ENCODE peak calls at places on chromosomes 1 and 21, in eight cellular contexts. L is mammary epithelial cell; Z is tibial nerve; J is Peyer's patch; A is upper lobe of right lung; M is left ventricle myocardium inferior; N is CD8-positive, alpha-beta T cell; H is PC-3. P is an unnamed sample.

GRCh38 chr1:202279806-202280205 is 61.9 kb downstream of the UBE2T start:
- DNase-seq in A (no peak), N (no peak), J (no peak), H (peak; percentile 9), L (no peak), Z (no peak), M (no peak), P (no peak)

GRCh38 chr1:237059244-237059643 is 17.3 kb downstream of the RYR2 start:
- DNase-seq in A (no peak), N (no peak), L (no peak), J (no peak), M (no peak), Z (no peak), H (no peak), P (no peak)

GRCh38 chr1:4698911-4699310 is 44.5 kb downstream of the AJAP1 start:
- DNase-seq in N (no peak), Z (no peak), M (no peak), L (no peak), J (no peak), H (no peak), A (no peak), P (no peak)

GRCh38 chr1:9900142-9901043 is 9.7 kb downstream of the CTNNBIP1 start:
- DNase-seq in L (no peak), A (peak; percentile 90), Z (peak; percentile 41), M (peak; percentile 79), J (peak; percentile 80), N (no peak), H (no peak), P (no peak)

GRCh38 chr1:91684599-91685196 is 184.0 kb downstream of the CDC7 start:
- DNase-seq in Z (no peak), M (no peak), J (no peak), H (no peak), L (no peak), A (no peak), N (peak; percentile 1), P (no peak)

GRCh38 chr21:45575304-45575992 is 33.2 kb upstream of the SLC19A1 start:
- DNase-seq in L (no peak), N (no peak), A (peak; percentile 53), H (no peak), J (peak; percentile 34), Z (no peak), M (peak; percentile 4), P (no peak)

GRCh38 chr1:168465942-168466702 is 77.7 kb downstream of the XCL2 start:
- DNase-seq in L (peak; percentile 71), A (no peak), N (no peak), M (peak; percentile 23), H (peak; percentile 76), Z (no peak), J (peak; percentile 75), P (peak; percentile 67)

GRCh38 chr1:209873067-209873810 is 45.5 kb downstream of the UTP25 start:
- DNase-seq in M (no peak), L (peak; percentile 93), A (no peak), H (peak; percentile 68), N (no peak), J (no peak), Z (no peak), P (no peak)

GRCh38 chr1:236914375-236914774 is 89.9 kb downstream of the MT1HL1 start:
- DNase-seq in Z (no peak), H (no peak), J (no peak), M (no peak), A (no peak), N (no peak), L (no peak), P (no peak)

GRCh38 chr1:217137210-217137871 is 414.1 kb upstream of the ESRRG start:
- DNase-seq in N (no peak), L (no peak), J (no peak), A (no peak), M (no peak), H (no peak), Z (no peak), P (no peak)

GRCh38 chr1:93770640-93771039 is 89.0 kb upstream of the BCAR3 start:
- DNase-seq in J (no peak), L (no peak), H (peak; percentile 28), Z (no peak), N (no peak), A (no peak), M (no peak), P (no peak)

GRCh38 chr21:42775891-42776290 is 103.4 kb downstream of the WDR4 start:
- DNase-seq in A (no peak), M (no peak), Z (no peak), H (no peak), J (no peak), L (no peak), N (no peak), P (no peak)

GRCh38 chr1:26913754-26914619 is at the start of gene NR0B2:
- DNase-seq in H (no peak), A (peak; percentile 91), L (no peak), N (no peak), Z (no peak), J (peak; percentile 91), M (peak; percentile 67), P (no peak)

GRCh38 chr21:40936771-40937261 is 89.9 kb upstream of the DSCAM start:
- DNase-seq in A (no peak), M (no peak), J (no peak), H (no peak), Z (no peak), N (no peak), L (peak; percentile 68), P (peak; percentile 77)

GRCh38 chr1:180301135-180301737 is 71.2 kb downstream of the LHX4 start:
- DNase-seq in H (peak; percentile 25), A (no peak), J (no peak), L (peak; percentile 5), N (no peak), Z (no peak), M (no peak), P (no peak)

GRCh38 chr1:150568567-150568966 is 10.8 kb downstream of the MCL1 start:
- DNase-seq in H (no peak), M (no peak), N (no peak), J (no peak), Z (no peak), L (no peak), A (no peak), P (no peak)

GRCh38 chr1:72636636-72637035 is 354.3 kb upstream of the NEGR1 start:
- DNase-seq in M (no peak), N (no peak), Z (no peak), J (no peak), H (no peak), A (no peak), L (no peak), P (no peak)

GRCh38 chr21:34129039-34129891 is 55.9 kb downstream of the MRPS6 start:
- DNase-seq in N (peak; percentile 38), H (peak; percentile 14), L (peak; percentile 41), A (no peak), J (peak; percentile 58), M (peak; percentile 58), Z (peak; percentile 38), P (no peak)

GRCh38 chr1:59029366-59029765 is 245.5 kb upstream of the JUN start:
- DNase-seq in M (no peak), N (no peak), Z (no peak), H (no peak), A (no peak), L (no peak), J (no peak), P (no peak)

GRCh38 chr1:185159966-185160365 is 3.0 kb downstream of the SWT1 start:
- DNase-seq in M (no peak), L (peak; percentile 38), N (no peak), Z (no peak), H (no peak), J (no peak), A (no peak), P (no peak)

GRCh38 chr1:24914226-24915069 is 15.6 kb downstream of the RUNX3 start:
- DNase-seq in M (no peak), H (peak; percentile 28), A (no peak), L (no peak), N (no peak), Z (no peak), J (peak; percentile 81), P (no peak)

GRCh38 chr1:44524180-44524579 is 119.1 kb downstream of the RNF220 start:
- DNase-seq in J (no peak), M (no peak), H (no peak), L (no peak), N (no peak), A (no peak), Z (no peak), P (no peak)
- H3K27me3 ChIP-seq in J (no peaks in the 10 kb centered on the region), M (peaks cover 23% of the 10 kb centered on the region), H (no peaks in the 10 kb centered on the region), L (no peaks in the 10 kb centered on the region), N (no peaks in the 10 kb centered on the region), A (no peaks in the 10 kb centered on the region), Z (peaks cover 15% of the 10 kb centered on the region), P (no peaks in the 10 kb centered on the region)

DNA sequence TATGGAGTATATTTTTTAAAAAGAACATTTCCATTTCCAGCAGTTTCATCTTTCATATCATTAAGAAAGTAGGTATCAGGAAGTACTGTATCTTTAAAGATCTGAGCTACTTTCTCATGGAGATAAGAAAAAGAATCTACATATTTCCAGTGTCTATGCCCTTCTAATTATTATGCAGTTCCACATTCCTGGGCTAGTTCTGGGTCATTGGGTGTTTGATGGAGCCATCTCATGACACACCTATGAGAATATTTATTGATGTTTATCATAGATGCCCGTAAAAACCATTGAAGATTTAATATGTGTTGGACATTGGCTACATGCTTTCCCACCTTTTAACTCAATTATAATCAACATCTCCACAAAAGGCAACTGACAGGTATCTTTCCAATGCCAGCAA is 21.0 kb downstream of the LCE4A start:
- DNase-seq in L (no peak), M (no peak), Z (no peak), H (no peak), N (no peak), J (no peak), A (no peak), P (no peak)
- H3K9me3 ChIP-seq in L (no peaks in the 10 kb centered on the region), M (no peaks in the 10 kb centered on the region), Z (no peaks in the 10 kb centered on the region), H (no peaks in the 10 kb centered on the region), N (no peaks in the 10 kb centered on the region), J (no peaks in the 10 kb centered on the region), A (no peaks in the 10 kb centered on the region), P (no peaks in the 10 kb centered on the region)

GRCh38 chr1:166905136-166905535 is 29.1 kb upstream of the TADA1 start:
- DNase-seq in H (no peak), J (no peak), L (no peak), M (no peak), A (no peak), Z (no peak), N (no peak), P (no peak)

GRCh38 chr1:166900987-166901386 is 24.9 kb upstream of the TADA1 start:
- DNase-seq in L (no peak), N (no peak), M (no peak), H (no peak), A (no peak), Z (no peak), J (no peak), P (no peak)

GRCh38 chr1:166905930-166906329 is 29.9 kb upstream of the TADA1 start:
- DNase-seq in A (no peak), J (no peak), N (no peak), Z (no peak), H (peak; percentile 87), M (no peak), L (peak; percentile 70), P (no peak)

GRCh38 chr1:166903232-166903631 is 27.2 kb upstream of the TADA1 start:
- DNase-seq in Z (no peak), N (no peak), L (no peak), J (no peak), A (no peak), H (no peak), M (no peak), P (no peak)

GRCh38 chr1:166902279-166902678 is 26.2 kb upstream of the TADA1 start:
- DNase-seq in A (no peak), M (no peak), J (no peak), L (peak; percentile 84), N (no peak), Z (no peak), H (peak; percentile 74), P (no peak)
- H3K27ac ChIP-seq in A (no peak overlapping the region), M (no peak overlapping the region), J (no peak overlapping the region), L (no peak overlapping the region), N (no peak overlapping the region), Z (no peak overlapping the region), H (no peak overlapping the region), P (no peak overlapping the region)

GRCh38 chr1:102896771-102897170 is 211.6 kb downstream of the COL11A1 start:
- DNase-seq in H (no peak), N (no peak), L (no peak), J (no peak), M (no peak), Z (no peak), A (no peak), P (no peak)
- H3K27me3 ChIP-seq in H (no peaks in the 10 kb centered on the region), N (no peaks in the 10 kb centered on the region), L (no peaks in the 10 kb centered on the region), J (no peaks in the 10 kb centered on the region), M (no peaks in the 10 kb centered on the region), Z (no peaks in the 10 kb centered on the region), A (no peaks in the 10 kb centered on the region), P (no peaks in the 10 kb centered on the region)